ENCODE peak calls at places on chromosomes 5 and 9, in nine cellular contexts. U is endothelial cell, X is AG10803, Q is HFF-Myc, G is BJ, Z is body of pancreas, I is GM23338, W is AG04450, C is brain microvascular endothelial cell. T is an unnamed sample.

GRCh38 chr5:115686692-115687054 is 60.8 kb upstream of the TMED7 start:
- DNase-seq in U (no peak), X (peak), Q (no peak), G (peak), Z (no peak), I (no peak), W (no peak), C (peak), T (no peak)

GRCh38 chr5:71471193-71471592 is 15.7 kb downstream of the BDP1 start:
- DNase-seq in U (no peak), X (peak), Q (peak), G (no peak), Z (no peak), I (no peak), W (no peak), C (peak), T (no peak)

GRCh38 chr9:4349841-4350418 is 50.1 kb upstream of the GLIS3 start:
- DNase-seq in U (no peak), X (no peak), Q (no peak), G (no peak), Z (no peak), I (peak), W (no peak), C (no peak), T (no peak)

GRCh38 chr5:5291357-5291756 is 131.1 kb upstream of the ICE1 start:
- DNase-seq in U (no peak), X (no peak), Q (no peak), G (no peak), Z (no peak), I (no peak), W (no peak), C (peak), T (no peak)

GRCh38 chr5:84403773-84404172 is 19.1 kb upstream of the EDIL3 start:
- DNase-seq in U (no peak), X (peak), Q (peak), G (peak), Z (no peak), I (no peak), W (peak), C (peak), T (peak)

GRCh38 chr5:80569961-80570786 is at the start of gene ANKRD34B:
- DNase-seq in U (peak), X (no peak), Q (no peak), G (no peak), Z (no peak), I (peak), W (no peak), C (no peak), T (no peak)

GRCh38 chr5:97644206-97644605 is 461.2 kb upstream of the RIOK2 start:
- DNase-seq in U (no peak), X (no peak), Q (no peak), G (no peak), Z (no peak), I (no peak), W (no peak), C (no peak), T (no peak)

GRCh38 chr5:94228791-94229190 is 389.6 kb downstream of the KIAA0825 start:
- DNase-seq in U (no peak), X (no peak), Q (no peak), G (no peak), Z (no peak), I (no peak), W (no peak), C (no peak), T (no peak)

GRCh38 chr5:16570121-16570815 is 46.5 kb downstream of the RETREG1 start:
- DNase-seq in U (no peak), X (peak), Q (no peak), G (no peak), Z (no peak), I (no peak), W (no peak), C (peak), T (no peak)

GRCh38 chr5:766666-767431 is 17.7 kb downstream of the ZDHHC11B start:
- DNase-seq in U (no peak), X (no peak), Q (no peak), G (no peak), Z (no peak), I (no peak), W (no peak), C (no peak), T (no peak)

GRCh38 chr9:130660683-130661460 is 3.5 kb upstream of the PRDM12 start:
- DNase-seq in U (no peak), X (no peak), Q (no peak), G (no peak), Z (no peak), I (peak), W (no peak), C (no peak), T (no peak)

GRCh38 chr9:77177894-77178794 is 810 bp downstream of the VPS13A start:
- DNase-seq in U (peak), X (peak), Q (no peak), G (no peak), Z (peak), I (peak), W (no peak), C (peak), T (no peak)

GRCh38 chr5:139903805-139904565 is 108.4 kb downstream of the PSD2 start:
- DNase-seq in U (peak), X (no peak), Q (no peak), G (no peak), Z (peak), I (peak), W (no peak), C (no peak), T (no peak)

GRCh38 chr5:172502410-172502809 is 48.1 kb upstream of the SH3PXD2B start:
- DNase-seq in U (no peak), X (no peak), Q (no peak), G (no peak), Z (no peak), I (no peak), W (no peak), C (no peak), T (no peak)

GRCh38 chr5:179919487-179920060 is 11.9 kb upstream of the TBC1D9B start:
- DNase-seq in U (no peak), X (no peak), Q (no peak), G (no peak), Z (no peak), I (no peak), W (no peak), C (no peak), T (no peak)

GRCh38 chr9:129811967-129812363 is 9.0 kb downstream of the TOR1B start:
- DNase-seq in U (no peak), X (peak), Q (no peak), G (no peak), Z (no peak), I (no peak), W (no peak), C (no peak), T (no peak)

GRCh38 chr9:92404437-92404836 is at the start of gene OGN:
- DNase-seq in U (no peak), X (peak), Q (no peak), G (no peak), Z (no peak), I (no peak), W (no peak), C (no peak), T (no peak)

GRCh38 chr9:112169368-112169767 is 5.7 kb downstream of the SUSD1 start:
- DNase-seq in U (no peak), X (no peak), Q (no peak), G (no peak), Z (no peak), I (no peak), W (no peak), C (no peak), T (no peak)

GRCh38 chr5:94893404-94894145 is 275.1 kb downstream of the SLF1 start:
- DNase-seq in U (no peak), X (peak), Q (no peak), G (no peak), Z (no peak), I (peak), W (no peak), C (no peak), T (no peak)

GRCh38 chr5:74409166-74409706 is 231.3 kb downstream of the ENC1 start:
- DNase-seq in U (no peak), X (no peak), Q (no peak), G (no peak), Z (peak), I (no peak), W (no peak), C (no peak), T (no peak)

GRCh38 chr9:134644715-134645606 is 3.4 kb downstream of the COL5A1 start:
- DNase-seq in U (no peak), X (peak), Q (peak), G (peak), Z (no peak), I (no peak), W (peak), C (peak), T (peak)

GRCh38 chr5:6587171-6587570 is 45.7 kb downstream of the NSUN2 start:
- DNase-seq in U (no peak), X (no peak), Q (no peak), G (no peak), Z (no peak), I (no peak), W (no peak), C (no peak), T (no peak)

GRCh38 chr5:168042284-168043080 is 249.0 kb upstream of the WWC1 start:
- DNase-seq in U (no peak), X (no peak), Q (no peak), G (no peak), Z (no peak), I (no peak), W (no peak), C (no peak), T (no peak)

GRCh38 chr5:161342886-161343285 is 203.6 kb downstream of the GABRB2 start:
- DNase-seq in U (no peak), X (no peak), Q (no peak), G (no peak), Z (no peak), I (no peak), W (no peak), C (no peak), T (no peak)

GRCh38 chr5:154288145-154288544 is 97.6 kb downstream of the GALNT10 start:
- DNase-seq in U (no peak), X (peak), Q (no peak), G (no peak), Z (no peak), I (peak), W (no peak), C (peak), T (no peak)

GRCh38 chr9:101366038-101366756 is 18.6 kb downstream of the BAAT start:
- DNase-seq in U (no peak), X (peak), Q (no peak), G (peak), Z (no peak), I (no peak), W (no peak), C (no peak), T (peak)

GRCh38 chr5:176803943-176804498 is 6.3 kb upstream of the UNC5A start:
- DNase-seq in U (peak), X (no peak), Q (no peak), G (no peak), Z (no peak), I (peak), W (no peak), C (peak), T (no peak)

GRCh38 chr5:132060501-132061161 is at the start of gene IL3:
- DNase-seq in U (no peak), X (no peak), Q (no peak), G (no peak), Z (peak), I (no peak), W (no peak), C (no peak), T (no peak)

GRCh38 chr9:21709464-21710058 is 92.9 kb upstream of the MTAP start:
- DNase-seq in U (peak), X (peak), Q (peak), G (no peak), Z (peak), I (peak), W (no peak), C (peak), T (no peak)

GRCh38 chr9:27765266-27765665 is 192.0 kb upstream of the C9orf72 start:
- DNase-seq in U (no peak), X (no peak), Q (no peak), G (no peak), Z (no peak), I (no peak), W (no peak), C (peak), T (no peak)

GRCh38 chr5:6820851-6821479 is 107.7 kb downstream of the TENT4A start:
- DNase-seq in U (peak), X (no peak), Q (peak), G (no peak), Z (peak), I (peak), W (no peak), C (no peak), T (no peak)

DNA sequence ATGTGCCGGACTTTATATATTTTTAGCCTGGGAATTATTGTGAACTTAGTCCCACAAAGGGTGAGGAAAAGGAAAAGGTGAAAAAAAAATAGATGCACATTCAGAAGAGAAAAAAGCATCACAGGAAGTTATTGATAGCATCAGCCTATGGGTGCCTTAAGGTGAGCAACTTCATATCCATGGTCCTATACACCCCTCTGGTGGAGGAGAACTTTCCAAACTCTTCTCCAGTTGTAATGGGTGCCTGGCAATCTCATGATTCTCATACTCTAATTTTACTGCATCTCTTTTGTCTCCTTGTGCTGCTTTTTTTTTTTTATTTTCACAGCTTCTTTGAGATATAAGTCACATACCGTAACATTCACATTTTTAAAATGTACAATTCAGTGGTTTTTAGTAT is 107.4 kb downstream of the JAKMIP2 start:
- DNase-seq in U (no peak), X (no peak), Q (no peak), G (no peak), Z (no peak), I (no peak), W (no peak), C (no peak), T (no peak)
- TF ChIP-seq CTCF in U (no peak), X (no peak), Q (no peak), G (no peak), Z (no peak), I (no peak), W (no peak), C (no peak), T (no peak)

GRCh38 chr9:127537792-127538191 is 74.3 kb upstream of the STXBP1 start:
- DNase-seq in U (no peak), X (no peak), Q (no peak), G (no peak), Z (no peak), I (peak), W (no peak), C (no peak), T (no peak)
- TF ChIP-seq CTCF in U (no peak), X (peak), Q (peak), G (peak), Z (no peak), I (peak), W (peak), C (peak), T (peak)

GRCh38 chr5:66769030-66769733 is 173.0 kb downstream of the MAST4 start:
- DNase-seq in U (no peak), X (no peak), Q (no peak), G (no peak), Z (no peak), I (no peak), W (no peak), C (no peak), T (no peak)

GRCh38 chr5:66769839-66770617 is 173.8 kb downstream of the MAST4 start:
- DNase-seq in U (peak), X (no peak), Q (no peak), G (no peak), Z (no peak), I (peak), W (no peak), C (no peak), T (no peak)
- TF ChIP-seq CTCF in U (no peak), X (peak), Q (peak), G (no peak), Z (no peak), I (peak), W (no peak), C (peak), T (peak)

DNA sequence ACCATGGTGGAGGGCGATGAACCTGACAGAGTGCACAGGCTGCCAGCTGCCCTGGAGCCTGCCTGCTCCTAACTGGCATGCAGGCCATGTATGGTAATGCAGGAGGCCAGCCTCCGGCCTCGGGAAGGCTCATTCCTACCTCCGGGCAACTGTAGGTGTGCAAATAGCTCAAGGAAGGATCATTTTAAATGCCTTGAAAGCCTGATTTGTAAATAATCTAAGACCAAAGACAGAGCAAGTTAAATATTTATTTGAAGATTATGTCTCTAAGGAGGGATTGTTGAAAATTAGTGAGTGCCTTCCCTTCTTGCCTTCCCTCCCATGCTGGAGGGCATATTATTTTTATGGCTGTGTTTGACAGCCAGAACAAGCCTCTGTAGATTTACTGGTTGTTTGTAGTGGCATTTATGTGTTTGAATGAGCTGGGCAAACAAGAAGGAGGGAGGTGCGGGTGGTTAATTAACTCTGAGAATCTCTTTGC is 285.7 kb upstream of the TUT7 start:
- DNase-seq in U (peak), X (no peak), Q (no peak), G (no peak), Z (peak), I (peak), W (no peak), C (no peak), T (no peak)
- TF ChIP-seq CTCF in U (peak), X (no peak), Q (no peak), G (peak), Z (no peak), I (peak), W (peak), C (peak), T (peak)

GRCh38 chr9:94140791-94141790 is 56.8 kb downstream of the PTPDC1 start:
- DNase-seq in U (no peak), X (peak), Q (no peak), G (no peak), Z (no peak), I (no peak), W (no peak), C (no peak), T (no peak)

GRCh38 chr9:94134629-94135028 is 50.4 kb downstream of the PTPDC1 start:
- DNase-seq in U (no peak), X (no peak), Q (no peak), G (no peak), Z (no peak), I (no peak), W (no peak), C (no peak), T (no peak)

GRCh38 chr9:94140418-94140780 is 56.1 kb downstream of the PTPDC1 start:
- DNase-seq in U (no peak), X (no peak), Q (no peak), G (no peak), Z (no peak), I (no peak), W (no peak), C (no peak), T (no peak)

GRCh38 chr9:94139672-94140417 is 55.6 kb downstream of the PTPDC1 start:
- DNase-seq in U (no peak), X (peak), Q (peak), G (peak), Z (peak), I (no peak), W (peak), C (peak), T (peak)

DNA sequence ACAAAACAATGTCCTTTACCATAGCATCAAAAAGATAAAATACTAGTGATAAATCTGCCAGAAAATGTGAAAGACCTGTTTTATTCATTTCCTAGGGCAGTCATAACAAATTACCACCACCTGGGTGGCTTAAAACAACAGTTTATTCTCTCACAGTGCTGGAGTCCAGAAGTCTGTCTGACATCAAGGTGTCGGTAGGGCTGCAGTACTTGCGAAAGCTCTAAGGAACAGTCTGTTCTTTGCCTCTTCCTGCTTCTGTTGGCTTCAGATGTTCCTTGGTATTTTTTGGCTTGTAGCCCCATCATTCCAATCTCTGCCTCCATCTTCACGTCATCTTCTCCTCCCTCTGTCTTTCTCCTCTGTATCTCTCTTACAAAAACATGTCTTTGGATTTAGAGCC is 51.0 kb downstream of the PTPDC1 start:
- DNase-seq in U (no peak), X (peak), Q (peak), G (peak), Z (no peak), I (no peak), W (peak), C (peak), T (peak)
- TF ChIP-seq CTCF in U (no peak), X (no peak), Q (no peak), G (no peak), Z (no peak), I (no peak), W (no peak), C (no peak), T (no peak)

GRCh38 chr9:109083813-109084405 is 35.8 kb downstream of the TMEM245 start:
- DNase-seq in U (no peak), X (no peak), Q (no peak), G (no peak), Z (no peak), I (no peak), W (no peak), C (no peak), T (no peak)

GRCh38 chr9:109087795-109088194 is 32.0 kb downstream of the TMEM245 start:
- DNase-seq in U (no peak), X (no peak), Q (no peak), G (no peak), Z (no peak), I (no peak), W (no peak), C (no peak), T (no peak)

GRCh38 chr9:109088221-109088620 is 31.5 kb downstream of the TMEM245 start:
- DNase-seq in U (no peak), X (no peak), Q (no peak), G (no peak), Z (no peak), I (no peak), W (no peak), C (no peak), T (no peak)

GRCh38 chr9:109085510-109085909 is 34.2 kb downstream of the TMEM245 start:
- DNase-seq in U (no peak), X (no peak), Q (no peak), G (no peak), Z (no peak), I (no peak), W (no peak), C (no peak), T (no peak)

DNA sequence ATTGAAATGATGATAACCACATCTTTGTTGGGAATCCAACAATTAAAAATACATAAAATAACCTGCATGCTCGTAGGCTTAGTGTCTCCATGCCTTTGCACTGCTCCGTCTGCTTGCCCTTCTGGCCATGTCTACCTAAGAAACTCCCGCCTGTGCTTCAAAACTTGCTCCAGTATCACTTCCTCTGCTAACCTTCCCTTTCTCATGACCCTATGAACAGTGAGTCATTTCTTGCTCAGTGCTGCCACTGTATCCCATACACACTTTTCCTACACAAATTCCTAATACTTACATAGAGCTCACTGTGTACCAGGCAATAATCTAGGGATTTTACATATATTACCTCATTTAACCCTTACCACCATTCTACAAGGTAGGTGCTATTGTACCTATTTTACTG is 33.5 kb downstream of the TMEM245 start:
- DNase-seq in U (no peak), X (no peak), Q (no peak), G (no peak), Z (no peak), I (no peak), W (no peak), C (peak), T (no peak)
- TF ChIP-seq CTCF in U (no peak), X (no peak), Q (no peak), G (no peak), Z (no peak), I (no peak), W (peak), C (peak), T (no peak)

GRCh38 chr5:151706906-151707305 is 20.2 kb upstream of the SPARC start:
- DNase-seq in U (no peak), X (no peak), Q (no peak), G (no peak), Z (no peak), I (no peak), W (no peak), C (no peak), T (no peak)

GRCh38 chr5:151703780-151704179 is 17.1 kb upstream of the SPARC start:
- DNase-seq in U (no peak), X (no peak), Q (no peak), G (no peak), Z (no peak), I (no peak), W (no peak), C (no peak), T (no peak)

GRCh38 chr5:151709109-151709735 is 22.5 kb upstream of the SPARC start:
- DNase-seq in U (no peak), X (no peak), Q (no peak), G (no peak), Z (no peak), I (no peak), W (no peak), C (no peak), T (no peak)

GRCh38 chr5:151708126-151708525 is 21.4 kb upstream of the SPARC start:
- DNase-seq in U (no peak), X (peak), Q (no peak), G (no peak), Z (no peak), I (no peak), W (no peak), C (no peak), T (no peak)

GRCh38 chr5:151707566-151707965 is 20.9 kb upstream of the SPARC start:
- DNase-seq in U (no peak), X (peak), Q (no peak), G (no peak), Z (no peak), I (no peak), W (no peak), C (no peak), T (no peak)
- TF ChIP-seq CTCF in U (no peak), X (no peak), Q (no peak), G (no peak), Z (no peak), I (no peak), W (no peak), C (no peak), T (no peak)

T was measured in AG09309.